ENCODE peak calls at places on chromosomes 7 and 10, in nine cellular contexts. V, Y, G, M, F, B, J, D and K are unnamed samples.

GRCh38 chr10:114215033-114215432 is 24.0 kb upstream of the VWA2 start:
- ATAC-seq in V (no peak), Y (no peak), G (no peak), M (no peak), F (no peak), B (no peak), J (no peak), D (no peak), K (no peak)

GRCh38 chr10:124523301-124523871 is 61.8 kb downstream of the LHPP start:
- ATAC-seq in V (no peak), Y (no peak), G (peak), M (no peak), F (peak), B (peak), J (no peak), D (no peak), K (peak)

GRCh38 chr7:8211725-8212096 is 50.3 kb downstream of the ICA1 start:
- ATAC-seq in V (no peak), Y (no peak), G (no peak), M (peak), F (peak), B (no peak), J (no peak), D (no peak), K (no peak)

GRCh38 chr7:151637781-151638261 is 118.1 kb upstream of the RHEB start:
- ATAC-seq in V (no peak), Y (no peak), G (no peak), M (peak), F (peak), B (peak), J (no peak), D (no peak), K (no peak)

GRCh38 chr10:121734517-121735137 is 136.4 kb upstream of the FGFR2 start:
- ATAC-seq in V (no peak), Y (peak), G (peak), M (no peak), F (peak), B (no peak), J (no peak), D (no peak), K (no peak)

GRCh38 chr7:75650062-75650461 is 88.7 kb downstream of the HIP1 start:
- ATAC-seq in V (no peak), Y (peak), G (peak), M (no peak), F (peak), B (peak), J (no peak), D (peak), K (no peak)

GRCh38 chr7:64999165-65000004 is 7.1 kb downstream of the ERV3-1 start:
- ATAC-seq in V (no peak), Y (no peak), G (no peak), M (no peak), F (peak), B (peak), J (no peak), D (no peak), K (peak)

GRCh38 chr7:16637279-16637795 is 8.2 kb downstream of the ANKMY2 start:
- ATAC-seq in V (no peak), Y (no peak), G (no peak), M (no peak), F (no peak), B (no peak), J (no peak), D (no peak), K (no peak)

GRCh38 chr7:48041665-48041995 is 6.3 kb downstream of the C7orf57 start:
- ATAC-seq in V (no peak), Y (no peak), G (no peak), M (no peak), F (no peak), B (no peak), J (peak), D (no peak), K (no peak)

GRCh38 chr7:110291430-110291829 is 799.5 kb upstream of the LRRN3 start:
- ATAC-seq in V (no peak), Y (no peak), G (no peak), M (no peak), F (no peak), B (no peak), J (no peak), D (no peak), K (no peak)

GRCh38 chr10:15222511-15222910 is 54.0 kb upstream of the NMT2 start:
- ATAC-seq in V (no peak), Y (no peak), G (no peak), M (no peak), F (no peak), B (no peak), J (no peak), D (no peak), K (no peak)

GRCh38 chr10:33314788-33315561 is 19.5 kb downstream of the NRP1 start:
- ATAC-seq in V (no peak), Y (no peak), G (no peak), M (no peak), F (no peak), B (no peak), J (no peak), D (no peak), K (no peak)